ENCODE peak calls at places on chromosomes 7 and 10, in nine cellular contexts. One of them, this sample, is unnamed.

GRCh38 chr10:7410800-7411670 is at the start of gene SFMBT2:
- DNase-seq in fibroblast of lung: peak
- DNase-seq in activated naive CD8-positive, alpha-beta T cell treated with anti-CD3 and anti-CD28 coated beads, Interleukin-2, amount 50 U/mL, for 24 hours: peak
- DNase-seq in hippocampal formation: peak
- DNase-seq in cardiac septum: peak
- DNase-seq in H7: peak
- DNase-seq in NCI-H510A: no peak
- DNase-seq in H9: peak
- DNase-seq in OCI-LY7: peak
- DNase-seq in this sample: peak

GRCh38 chr7:127337581-127337980 is 54.9 kb downstream of the ZNF800 start:
- DNase-seq in H7: no peak
- DNase-seq in cardiac septum: no peak
- DNase-seq in NCI-H510A: no peak
- DNase-seq in hippocampal formation: no peak
- DNase-seq in H9: no peak
- DNase-seq in fibroblast of lung: no peak
- DNase-seq in OCI-LY7: no peak
- DNase-seq in activated naive CD8-positive, alpha-beta T cell treated with anti-CD3 and anti-CD28 coated beads, Interleukin-2, amount 50 U/mL, for 24 hours: no peak
- DNase-seq in this sample: no peak

GRCh38 chr10:75106242-75106641 is 5.2 kb upstream of the SAMD8 start:
- DNase-seq in fibroblast of lung: peak
- DNase-seq in hippocampal formation: no peak
- DNase-seq in cardiac septum: no peak
- DNase-seq in OCI-LY7: no peak
- DNase-seq in H7: peak
- DNase-seq in H9: peak
- DNase-seq in activated naive CD8-positive, alpha-beta T cell treated with anti-CD3 and anti-CD28 coated beads, Interleukin-2, amount 50 U/mL, for 24 hours: no peak
- DNase-seq in NCI-H510A: no peak
- DNase-seq in this sample: no peak

GRCh38 chr7:142439739-142440138 is 181.9 kb upstream of the PRSS58 start:
- DNase-seq in H9: no peak
- DNase-seq in OCI-LY7: peak
- DNase-seq in fibroblast of lung: no peak
- DNase-seq in hippocampal formation: no peak
- DNase-seq in H7: no peak
- DNase-seq in cardiac septum: no peak
- DNase-seq in activated naive CD8-positive, alpha-beta T cell treated with anti-CD3 and anti-CD28 coated beads, Interleukin-2, amount 50 U/mL, for 24 hours: no peak
- DNase-seq in NCI-H510A: no peak
- DNase-seq in this sample: no peak

GRCh38 chr10:88347597-88348304 is 235.4 kb downstream of the RNLS start:
- DNase-seq in OCI-LY7: no peak
- DNase-seq in hippocampal formation: no peak
- DNase-seq in fibroblast of lung: no peak
- DNase-seq in H7: peak
- DNase-seq in cardiac septum: no peak
- DNase-seq in activated naive CD8-positive, alpha-beta T cell treated with anti-CD3 and anti-CD28 coated beads, Interleukin-2, amount 50 U/mL, for 24 hours: no peak
- DNase-seq in H9: peak
- DNase-seq in NCI-H510A: no peak
- DNase-seq in this sample: no peak

GRCh38 chr7:130240240-130240639 is 26.4 kb upstream of the CPA2 start:
- DNase-seq in H7: no peak
- DNase-seq in fibroblast of lung: no peak
- DNase-seq in cardiac septum: no peak
- DNase-seq in H9: no peak
- DNase-seq in OCI-LY7: no peak
- DNase-seq in hippocampal formation: no peak
- DNase-seq in activated naive CD8-positive, alpha-beta T cell treated with anti-CD3 and anti-CD28 coated beads, Interleukin-2, amount 50 U/mL, for 24 hours: no peak
- DNase-seq in NCI-H510A: no peak
- DNase-seq in this sample: no peak

GRCh38 chr10:58282615-58283014 is 13.7 kb downstream of the CISD1 start:
- DNase-seq in H7: no peak
- DNase-seq in fibroblast of lung: no peak
- DNase-seq in cardiac septum: no peak
- DNase-seq in hippocampal formation: no peak
- DNase-seq in activated naive CD8-positive, alpha-beta T cell treated with anti-CD3 and anti-CD28 coated beads, Interleukin-2, amount 50 U/mL, for 24 hours: no peak
- DNase-seq in NCI-H510A: no peak
- DNase-seq in OCI-LY7: peak
- DNase-seq in H9: no peak
- DNase-seq in this sample: no peak

GRCh38 chr7:156609010-156609877 is 31.3 kb upstream of the RNF32 start:
- DNase-seq in cardiac septum: no peak
- DNase-seq in OCI-LY7: no peak
- DNase-seq in activated naive CD8-positive, alpha-beta T cell treated with anti-CD3 and anti-CD28 coated beads, Interleukin-2, amount 50 U/mL, for 24 hours: no peak
- DNase-seq in hippocampal formation: no peak
- DNase-seq in H9: no peak
- DNase-seq in H7: no peak
- DNase-seq in NCI-H510A: no peak
- DNase-seq in fibroblast of lung: no peak
- DNase-seq in this sample: no peak

GRCh38 chr7:376306-376969 is 86.5 kb downstream of the FOXL3 start:
- DNase-seq in NCI-H510A: no peak
- DNase-seq in hippocampal formation: no peak
- DNase-seq in H7: no peak
- DNase-seq in fibroblast of lung: no peak
- DNase-seq in activated naive CD8-positive, alpha-beta T cell treated with anti-CD3 and anti-CD28 coated beads, Interleukin-2, amount 50 U/mL, for 24 hours: peak
- DNase-seq in OCI-LY7: no peak
- DNase-seq in cardiac septum: peak
- DNase-seq in H9: peak
- DNase-seq in this sample: no peak

GRCh38 chr7:139058963-139059362 is 23.1 kb upstream of the ZC3HAV1L start:
- DNase-seq in OCI-LY7: no peak
- DNase-seq in cardiac septum: no peak
- DNase-seq in NCI-H510A: no peak
- DNase-seq in hippocampal formation: no peak
- DNase-seq in fibroblast of lung: peak
- DNase-seq in H9: no peak
- DNase-seq in activated naive CD8-positive, alpha-beta T cell treated with anti-CD3 and anti-CD28 coated beads, Interleukin-2, amount 50 U/mL, for 24 hours: no peak
- DNase-seq in H7: peak
- DNase-seq in this sample: no peak